ENCODE peak calls at places on chromosomes 3 and 15, in seven cellular contexts. One of them, this sample, is unnamed.
A peak's percentile ranks its signal among the peaks of the same experiment; 100 is the strongest.

GRCh38 chr15:42736178-42736792 is 643 bp downstream of the CDAN1 start:
- DNase-seq in spleen: no peak
- DNase-seq in aorta: no peak
- DNase-seq in endodermal cell: peak; percentile 73
- DNase-seq in tibial nerve: no peak
- DNase-seq in keratinocyte: no peak
- DNase-seq in gastrocnemius medialis: no peak
- DNase-seq in this sample: no peak

GRCh38 chr3:43512749-43513404 is 108.9 kb downstream of the ANO10 start:
- DNase-seq in spleen: no peak
- DNase-seq in aorta: no peak
- DNase-seq in endodermal cell: no peak
- DNase-seq in tibial nerve: no peak
- DNase-seq in keratinocyte: no peak
- DNase-seq in gastrocnemius medialis: no peak
- DNase-seq in this sample: no peak

GRCh38 chr3:153599685-153600084 is 437.7 kb downstream of the RAP2B start:
- DNase-seq in spleen: no peak
- DNase-seq in aorta: peak; percentile 69
- DNase-seq in endodermal cell: no peak
- DNase-seq in tibial nerve: peak; percentile 14
- DNase-seq in keratinocyte: no peak
- DNase-seq in gastrocnemius medialis: peak; percentile 14
- DNase-seq in this sample: no peak

GRCh38 chr3:134350861-134351311 is 23.4 kb downstream of the AMOTL2 start:
- DNase-seq in spleen: peak; percentile 55
- DNase-seq in aorta: peak; percentile 26
- DNase-seq in endodermal cell: peak; percentile 73
- DNase-seq in tibial nerve: no peak
- DNase-seq in keratinocyte: no peak
- DNase-seq in gastrocnemius medialis: peak; percentile 83
- DNase-seq in this sample: no peak

GRCh38 chr3:171553085-171553484 is 92.9 kb upstream of the TNIK start:
- DNase-seq in spleen: no peak
- DNase-seq in aorta: no peak
- DNase-seq in endodermal cell: no peak
- DNase-seq in tibial nerve: peak; percentile 14
- DNase-seq in keratinocyte: no peak
- DNase-seq in gastrocnemius medialis: no peak
- DNase-seq in this sample: no peak

GRCh38 chr3:64158334-64158733 is 66.9 kb downstream of the PRICKLE2 start:
- DNase-seq in spleen: no peak
- DNase-seq in aorta: no peak
- DNase-seq in endodermal cell: no peak
- DNase-seq in tibial nerve: no peak
- DNase-seq in keratinocyte: no peak
- DNase-seq in gastrocnemius medialis: no peak
- DNase-seq in this sample: no peak

GRCh38 chr3:176120507-176120906 is 1076.8 kb downstream of the TBL1XR1 start:
- DNase-seq in spleen: no peak
- DNase-seq in aorta: no peak
- DNase-seq in endodermal cell: no peak
- DNase-seq in tibial nerve: no peak
- DNase-seq in keratinocyte: no peak
- DNase-seq in gastrocnemius medialis: no peak
- DNase-seq in this sample: no peak

GRCh38 chr3:25483456-25483855 is 55.4 kb downstream of the RARB start:
- DNase-seq in spleen: no peak
- DNase-seq in aorta: no peak
- DNase-seq in endodermal cell: no peak
- DNase-seq in tibial nerve: no peak
- DNase-seq in keratinocyte: no peak
- DNase-seq in gastrocnemius medialis: no peak
- DNase-seq in this sample: no peak

GRCh38 chr15:73897441-73898261 is 24.3 kb downstream of the TBC1D21 start:
- DNase-seq in spleen: peak; percentile 88
- DNase-seq in aorta: peak; percentile 73
- DNase-seq in endodermal cell: peak; percentile 91
- DNase-seq in tibial nerve: no peak
- DNase-seq in keratinocyte: peak; percentile 40
- DNase-seq in gastrocnemius medialis: peak; percentile 28
- DNase-seq in this sample: peak; percentile 52

GRCh38 chr15:23038741-23039150 is 623 bp downstream of the TUBGCP5 start:
- DNase-seq in spleen: no peak
- DNase-seq in aorta: no peak
- DNase-seq in endodermal cell: peak; percentile 46
- DNase-seq in tibial nerve: no peak
- DNase-seq in keratinocyte: no peak
- DNase-seq in gastrocnemius medialis: no peak
- DNase-seq in this sample: no peak

GRCh38 chr3:118884748-118885206 is 149.9 kb downstream of the IGSF11 start:
- DNase-seq in spleen: peak; percentile 89
- DNase-seq in aorta: peak; percentile 70
- DNase-seq in endodermal cell: peak; percentile 87
- DNase-seq in tibial nerve: peak; percentile 84
- DNase-seq in keratinocyte: no peak
- DNase-seq in gastrocnemius medialis: peak; percentile 59
- DNase-seq in this sample: peak; percentile 29

GRCh38 chr15:37081985-37082384 is 18.4 kb downstream of the MEIS2 start:
- DNase-seq in spleen: no peak
- DNase-seq in aorta: no peak
- DNase-seq in endodermal cell: no peak
- DNase-seq in tibial nerve: no peak
- DNase-seq in keratinocyte: no peak
- DNase-seq in gastrocnemius medialis: no peak
- DNase-seq in this sample: no peak

GRCh38 chr3:67401911-67402310 is 252.5 kb downstream of the SUCLG2 start:
- DNase-seq in spleen: no peak
- DNase-seq in aorta: no peak
- DNase-seq in endodermal cell: no peak
- DNase-seq in tibial nerve: no peak
- DNase-seq in keratinocyte: no peak
- DNase-seq in gastrocnemius medialis: no peak
- DNase-seq in this sample: no peak

GRCh38 chr3:31165399-31165860 is 271.0 kb upstream of the GADL1 start:
- DNase-seq in spleen: no peak
- DNase-seq in aorta: no peak
- DNase-seq in endodermal cell: no peak
- DNase-seq in tibial nerve: no peak
- DNase-seq in keratinocyte: no peak
- DNase-seq in gastrocnemius medialis: no peak
- DNase-seq in this sample: no peak

GRCh38 chr15:57872281-57873010 is 165.9 kb downstream of the POLR2M start:
- DNase-seq in spleen: no peak
- DNase-seq in aorta: no peak
- DNase-seq in endodermal cell: no peak
- DNase-seq in tibial nerve: no peak
- DNase-seq in keratinocyte: no peak
- DNase-seq in gastrocnemius medialis: no peak
- DNase-seq in this sample: no peak

GRCh38 chr3:138173769-138174420 is 826 bp downstream of the DBR1 start:
- DNase-seq in spleen: no peak
- DNase-seq in aorta: no peak
- DNase-seq in endodermal cell: no peak
- DNase-seq in tibial nerve: no peak
- DNase-seq in keratinocyte: no peak
- DNase-seq in gastrocnemius medialis: no peak
- DNase-seq in this sample: no peak

GRCh38 chr15:75597667-75598341 is 18.7 kb upstream of the PTPN9 start:
- DNase-seq in spleen: no peak
- DNase-seq in aorta: no peak
- DNase-seq in endodermal cell: peak; percentile 77
- DNase-seq in tibial nerve: peak; percentile 9
- DNase-seq in keratinocyte: no peak
- DNase-seq in gastrocnemius medialis: no peak
- DNase-seq in this sample: no peak

GRCh38 chr3:157098823-157099185 is 61.1 kb downstream of the CCNL1 start:
- DNase-seq in spleen: no peak
- DNase-seq in aorta: no peak
- DNase-seq in endodermal cell: no peak
- DNase-seq in tibial nerve: no peak
- DNase-seq in keratinocyte: no peak
- DNase-seq in gastrocnemius medialis: no peak
- DNase-seq in this sample: no peak

GRCh38 chr3:66938338-66938963 is 59.7 kb upstream of the KBTBD8 start:
- DNase-seq in spleen: no peak
- DNase-seq in aorta: no peak
- DNase-seq in endodermal cell: peak; percentile 80
- DNase-seq in tibial nerve: peak; percentile 45
- DNase-seq in keratinocyte: peak; percentile 23
- DNase-seq in gastrocnemius medialis: no peak
- DNase-seq in this sample: peak; percentile 67

GRCh38 chr3:19937459-19938362 is 3.7 kb upstream of the EFHB start:
- DNase-seq in spleen: no peak
- DNase-seq in aorta: no peak
- DNase-seq in endodermal cell: no peak
- DNase-seq in tibial nerve: no peak
- DNase-seq in keratinocyte: no peak
- DNase-seq in gastrocnemius medialis: no peak
- DNase-seq in this sample: no peak

GRCh38 chr15:69390575-69390974 is 23.6 kb upstream of the KIF23 start:
- DNase-seq in spleen: no peak
- DNase-seq in aorta: no peak
- DNase-seq in endodermal cell: no peak
- DNase-seq in tibial nerve: no peak
- DNase-seq in keratinocyte: no peak
- DNase-seq in gastrocnemius medialis: no peak
- DNase-seq in this sample: no peak

GRCh38 chr3:139173372-139174108 is 128.8 kb upstream of the PRR23C start:
- DNase-seq in spleen: no peak
- DNase-seq in aorta: no peak
- DNase-seq in endodermal cell: no peak
- DNase-seq in tibial nerve: no peak
- DNase-seq in keratinocyte: no peak
- DNase-seq in gastrocnemius medialis: no peak
- DNase-seq in this sample: no peak

DNA sequence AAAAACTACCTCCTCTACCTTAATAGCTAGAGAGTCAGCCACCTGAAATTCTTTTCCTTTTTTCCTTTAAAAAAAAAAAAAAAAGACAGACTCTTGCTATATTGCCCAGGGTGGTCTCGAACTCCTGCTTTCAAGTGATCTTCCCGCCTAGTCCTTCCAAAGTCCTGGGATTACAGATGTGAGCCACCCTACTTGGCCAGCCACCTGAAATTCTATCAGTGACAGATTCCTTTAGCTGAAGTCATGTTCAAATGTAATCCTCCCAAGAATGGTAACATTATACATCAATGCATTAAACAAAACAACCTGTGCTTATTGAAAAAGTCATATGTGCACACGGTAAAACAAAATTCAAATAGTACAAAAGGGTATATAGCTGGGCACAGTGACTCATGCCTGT is 51.8 kb upstream of the ATOSA start:
- DNase-seq in spleen: no peak
- DNase-seq in aorta: no peak
- DNase-seq in endodermal cell: no peak
- DNase-seq in tibial nerve: no peak
- DNase-seq in keratinocyte: no peak
- DNase-seq in gastrocnemius medialis: peak; percentile 42
- DNase-seq in this sample: no peak
- H3K4me3 ChIP-seq in spleen: no peak overlapping the region
- H3K4me3 ChIP-seq in aorta: no peak overlapping the region
- H3K4me3 ChIP-seq in endodermal cell: no peak overlapping the region
- H3K4me3 ChIP-seq in tibial nerve: no peak overlapping the region
- H3K4me3 ChIP-seq in keratinocyte: no peak overlapping the region
- H3K4me3 ChIP-seq in gastrocnemius medialis: no peak overlapping the region
- H3K4me3 ChIP-seq in this sample: no peak overlapping the region

GRCh38 chr3:150146891-150147761 is 176.4 kb upstream of the PFN2 start:
- DNase-seq in spleen: no peak
- DNase-seq in aorta: peak; percentile 48
- DNase-seq in endodermal cell: no peak
- DNase-seq in tibial nerve: no peak
- DNase-seq in keratinocyte: peak; percentile 26
- DNase-seq in gastrocnemius medialis: peak; percentile 91
- DNase-seq in this sample: no peak
- H3K27ac ChIP-seq in spleen: no peak overlapping the region
- H3K27ac ChIP-seq in aorta: peak overlapping the region; percentile 37
- H3K27ac ChIP-seq in endodermal cell: peak overlapping the region; percentile 36
- H3K27ac ChIP-seq in tibial nerve: no peak overlapping the region
- H3K27ac ChIP-seq in keratinocyte: peak overlapping the region; percentile 17
- H3K27ac ChIP-seq in gastrocnemius medialis: peak overlapping the region; percentile 93
- H3K27ac ChIP-seq in this sample: no peak overlapping the region

DNA sequence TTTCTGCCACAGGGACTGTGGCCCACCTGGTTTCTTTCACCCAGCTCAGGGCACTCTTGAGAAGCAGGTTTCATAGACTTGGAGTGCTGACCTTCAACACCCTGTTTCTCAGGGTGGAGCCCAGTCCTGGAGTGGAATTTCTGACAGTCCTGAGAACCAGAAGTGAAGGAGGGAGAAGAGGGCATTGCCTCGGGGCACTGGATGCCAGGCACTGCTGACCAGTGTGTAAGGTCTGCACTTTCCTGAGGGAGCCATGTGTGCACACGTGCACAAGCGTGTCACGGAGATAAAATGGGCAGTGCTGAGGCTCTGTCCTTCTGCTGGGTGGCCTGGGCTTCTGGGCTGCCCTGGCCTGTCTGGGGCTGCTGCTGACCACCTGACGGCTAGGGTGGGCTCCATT is 118.5 kb downstream of the SEC22A start:
- DNase-seq in spleen: peak; percentile 52
- DNase-seq in aorta: no peak
- DNase-seq in endodermal cell: no peak
- DNase-seq in tibial nerve: no peak
- DNase-seq in keratinocyte: no peak
- DNase-seq in gastrocnemius medialis: no peak
- DNase-seq in this sample: no peak
- H3K4me3 ChIP-seq in spleen: no peak overlapping the region
- H3K4me3 ChIP-seq in aorta: no peak overlapping the region
- H3K4me3 ChIP-seq in endodermal cell: no peak overlapping the region
- H3K4me3 ChIP-seq in tibial nerve: no peak overlapping the region
- H3K4me3 ChIP-seq in keratinocyte: no peak overlapping the region
- H3K4me3 ChIP-seq in gastrocnemius medialis: no peak overlapping the region
- H3K4me3 ChIP-seq in this sample: no peak overlapping the region

DNA sequence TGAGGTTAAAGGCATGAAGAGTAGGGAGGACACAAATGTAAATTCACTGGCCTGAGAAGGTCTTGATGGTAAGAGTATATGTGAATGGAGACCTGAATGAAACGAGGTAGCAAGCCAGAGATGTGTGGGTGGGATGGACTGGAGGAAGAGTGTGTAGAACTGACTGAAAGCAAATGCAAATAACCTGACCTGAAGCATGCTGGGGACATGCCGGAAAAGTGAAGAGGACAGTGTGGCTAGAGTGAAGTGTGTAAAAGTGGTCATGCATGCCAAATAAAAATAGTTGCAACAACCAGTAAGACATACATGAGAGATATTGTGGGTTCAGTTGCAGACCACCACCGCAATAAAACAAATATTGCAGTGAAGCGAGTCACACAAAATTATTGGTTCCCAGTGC is 82.3 kb downstream of the LPP start:
- DNase-seq in spleen: no peak
- DNase-seq in aorta: no peak
- DNase-seq in endodermal cell: no peak
- DNase-seq in tibial nerve: no peak
- DNase-seq in keratinocyte: no peak
- DNase-seq in gastrocnemius medialis: no peak
- DNase-seq in this sample: no peak
- H3K27ac ChIP-seq in spleen: no peak overlapping the region
- H3K27ac ChIP-seq in aorta: peak overlapping the region; percentile 39
- H3K27ac ChIP-seq in endodermal cell: no peak overlapping the region
- H3K27ac ChIP-seq in tibial nerve: no peak overlapping the region
- H3K27ac ChIP-seq in keratinocyte: no peak overlapping the region
- H3K27ac ChIP-seq in gastrocnemius medialis: no peak overlapping the region
- H3K27ac ChIP-seq in this sample: no peak overlapping the region